ENCODE peak calls at places on chromosome 5, in seven cellular contexts. N is cardiac muscle cell; C is fibroblast of mammary gland; X is dorsolateral prefrontal cortex; O is colonic mucosa; V is naive thymus-derived CD4-positive, alpha-beta T cell; Y is choroid plexus epithelial cell. S is an unnamed sample.
A peak's percentile ranks its signal among the peaks of the same experiment; 100 is the strongest.

GRCh38 chr5:179766021-179766725 is 27.6 kb upstream of the LTC4S start:
- DNase-seq in C (peak; percentile 72), V (no peak), O (no peak), N (no peak), Y (peak; percentile 66), X (peak; percentile 49), S (no peak)

GRCh38 chr5:41728281-41728680 is 141.9 kb downstream of the OXCT1 start:
- DNase-seq in O (no peak), Y (no peak), N (no peak), V (no peak), X (no peak), C (no peak), S (peak; percentile 86)

GRCh38 chr5:123448017-123448617 is 24.9 kb upstream of the CEP120 start:
- DNase-seq in O (no peak), Y (no peak), X (no peak), V (no peak), C (no peak), N (no peak), S (no peak)

GRCh38 chr5:163916376-163916775 is 411.0 kb downstream of the MAT2B start:
- DNase-seq in X (no peak), O (peak; percentile 18), Y (peak; percentile 87), V (no peak), C (peak; percentile 15), N (no peak), S (peak; percentile 7)

GRCh38 chr5:34687269-34688011 is 31.3 kb downstream of the RAI14 start:
- DNase-seq in C (peak; percentile 77), N (no peak), X (no peak), Y (peak; percentile 90), V (no peak), O (peak; percentile 34), S (peak; percentile 73)

GRCh38 chr5:176174345-176175025 is 63.7 kb upstream of the SIMC1 start:
- DNase-seq in O (no peak), V (no peak), N (no peak), C (no peak), Y (no peak), X (no peak), S (no peak)

GRCh38 chr5:34648522-34649158 is 7.5 kb upstream of the RAI14 start:
- DNase-seq in O (no peak), N (no peak), V (no peak), X (no peak), Y (no peak), C (no peak), S (no peak)

GRCh38 chr5:119255571-119256356 is 100.1 kb upstream of the TNFAIP8 start:
- DNase-seq in N (no peak), X (no peak), V (no peak), C (peak; percentile 48), Y (peak; percentile 7), O (peak; percentile 87), S (peak; percentile 68)

GRCh38 chr5:52920929-52921328 is 68.2 kb upstream of the ITGA2 start:
- DNase-seq in C (peak; percentile 43), N (no peak), X (no peak), Y (peak; percentile 53), O (no peak), V (no peak), S (peak; percentile 31)

GRCh38 chr5:173633304-173633703 is 16.9 kb upstream of the BOD1 start:
- DNase-seq in X (no peak), C (no peak), V (no peak), N (no peak), Y (no peak), O (no peak), S (peak; percentile 73)

GRCh38 chr5:82160948-82161347 is 117.2 kb downstream of the RPS23 start:
- DNase-seq in X (no peak), O (no peak), C (peak; percentile 38), V (no peak), Y (no peak), N (no peak), S (no peak)

GRCh38 chr5:64869419-64869818 is 100.7 kb downstream of the CWC27 start:
- DNase-seq in Y (peak; percentile 87), N (no peak), X (no peak), V (no peak), O (no peak), C (peak; percentile 86), S (peak; percentile 69)

GRCh38 chr5:175418252-175418651 is 25.7 kb downstream of the DRD1 start:
- DNase-seq in C (no peak), O (no peak), V (no peak), N (no peak), Y (no peak), X (no peak), S (peak; percentile 18)

GRCh38 chr5:39605145-39605544 is 180.4 kb upstream of the DAB2 start:
- DNase-seq in Y (no peak), C (no peak), X (no peak), V (no peak), O (no peak), N (no peak), S (peak; percentile 14)

GRCh38 chr5:125487231-125487630 is 740.8 kb upstream of the ZNF608 start:
- DNase-seq in V (no peak), N (no peak), C (no peak), X (no peak), Y (peak; percentile 63), O (no peak), S (no peak)

GRCh38 chr5:125484272-125485002 is 738.0 kb upstream of the ZNF608 start:
- DNase-seq in Y (peak; percentile 92), O (peak; percentile 62), N (peak; percentile 8), C (peak; percentile 94), V (no peak), X (peak; percentile 77), S (peak; percentile 90)

GRCh38 chr5:125486634-125487033 is 740.2 kb upstream of the ZNF608 start:
- DNase-seq in C (peak; percentile 66), X (no peak), V (no peak), Y (peak; percentile 85), O (no peak), N (no peak), S (peak; percentile 86)

GRCh38 chr5:125483609-125484008 is 737.2 kb upstream of the ZNF608 start:
- DNase-seq in V (no peak), Y (no peak), X (no peak), C (no peak), O (no peak), N (no peak), S (no peak)

DNA sequence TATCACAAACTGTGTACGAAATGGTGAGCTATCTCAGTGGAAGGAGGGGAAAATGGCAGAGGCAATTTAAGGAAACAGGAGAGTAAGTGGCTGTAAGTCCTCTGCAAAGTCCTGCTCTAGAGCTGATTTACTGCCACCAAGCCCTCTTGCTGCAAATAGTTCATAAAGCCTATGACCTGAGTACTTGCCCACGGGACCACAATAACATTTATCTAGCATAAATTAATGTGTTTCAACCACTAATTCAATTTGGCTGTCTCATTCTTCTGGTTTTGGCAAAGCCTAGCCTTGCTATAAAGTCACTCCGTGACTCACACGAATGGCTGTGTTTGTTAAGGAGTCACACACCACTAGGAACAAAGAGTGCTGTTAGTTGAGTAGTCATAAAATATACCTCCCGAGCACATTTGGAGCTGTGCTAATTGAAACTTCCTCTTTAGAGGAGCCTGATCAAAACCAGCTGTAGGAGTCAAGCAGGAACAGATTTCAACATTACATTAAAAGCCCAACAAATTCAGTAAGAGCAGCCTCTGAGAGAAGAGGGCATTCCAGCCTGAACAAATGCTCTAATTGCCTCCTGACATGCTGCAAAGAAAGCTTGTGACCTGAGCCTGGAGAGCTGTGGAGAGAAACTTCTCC is 738.7 kb upstream of the ZNF608 start:
- DNase-seq in Y (peak; percentile 95), C (peak; percentile 100), V (no peak), X (no peak), N (peak; percentile 19), O (peak; percentile 59), S (peak; percentile 97)
- H3K4me3 ChIP-seq in Y (no peak overlapping the region), C (no peak overlapping the region), V (no peak overlapping the region), X (peak overlapping the region; percentile 19), N (no peak overlapping the region), O (no peak overlapping the region), S (no peak overlapping the region)

GRCh38 chr5:84685121-84685520 is 300.4 kb upstream of the EDIL3 start:
- DNase-seq in N (no peak), X (no peak), V (no peak), Y (no peak), O (no peak), C (no peak), S (no peak)

GRCh38 chr5:84693256-84693655 is 308.6 kb upstream of the EDIL3 start:
- DNase-seq in C (no peak), V (no peak), N (no peak), O (no peak), Y (no peak), X (no peak), S (no peak)

GRCh38 chr5:84683594-84683993 is 298.9 kb upstream of the EDIL3 start:
- DNase-seq in Y (no peak), N (no peak), C (no peak), V (no peak), X (no peak), O (no peak), S (no peak)

DNA sequence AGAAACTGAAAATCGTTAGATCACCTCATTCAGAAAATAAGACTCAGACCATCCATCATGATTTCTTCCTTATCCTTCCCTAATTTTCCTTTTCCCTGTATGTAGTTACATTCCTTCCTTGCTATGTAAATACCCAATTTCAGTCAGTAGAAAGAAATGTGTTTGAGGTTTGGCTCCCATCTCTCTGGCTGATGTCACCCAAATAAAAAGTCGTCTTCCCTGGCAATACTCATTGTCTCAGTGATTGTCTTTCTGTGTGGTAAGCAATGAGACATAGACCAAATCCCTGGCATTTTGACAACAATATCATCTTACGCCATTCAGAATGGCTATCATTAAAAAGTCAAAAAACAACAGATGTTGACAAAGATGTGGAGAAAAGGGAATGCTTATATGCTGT is 303.9 kb upstream of the EDIL3 start:
- DNase-seq in C (peak; percentile 93), O (no peak), N (no peak), Y (peak; percentile 74), X (no peak), V (no peak), S (peak; percentile 78)
- H3K4me3 ChIP-seq in C (no peak overlapping the region), O (no peak overlapping the region), N (no peak overlapping the region), Y (no peak overlapping the region), X (no peak overlapping the region), V (no peak overlapping the region), S (no peak overlapping the region)

DNA sequence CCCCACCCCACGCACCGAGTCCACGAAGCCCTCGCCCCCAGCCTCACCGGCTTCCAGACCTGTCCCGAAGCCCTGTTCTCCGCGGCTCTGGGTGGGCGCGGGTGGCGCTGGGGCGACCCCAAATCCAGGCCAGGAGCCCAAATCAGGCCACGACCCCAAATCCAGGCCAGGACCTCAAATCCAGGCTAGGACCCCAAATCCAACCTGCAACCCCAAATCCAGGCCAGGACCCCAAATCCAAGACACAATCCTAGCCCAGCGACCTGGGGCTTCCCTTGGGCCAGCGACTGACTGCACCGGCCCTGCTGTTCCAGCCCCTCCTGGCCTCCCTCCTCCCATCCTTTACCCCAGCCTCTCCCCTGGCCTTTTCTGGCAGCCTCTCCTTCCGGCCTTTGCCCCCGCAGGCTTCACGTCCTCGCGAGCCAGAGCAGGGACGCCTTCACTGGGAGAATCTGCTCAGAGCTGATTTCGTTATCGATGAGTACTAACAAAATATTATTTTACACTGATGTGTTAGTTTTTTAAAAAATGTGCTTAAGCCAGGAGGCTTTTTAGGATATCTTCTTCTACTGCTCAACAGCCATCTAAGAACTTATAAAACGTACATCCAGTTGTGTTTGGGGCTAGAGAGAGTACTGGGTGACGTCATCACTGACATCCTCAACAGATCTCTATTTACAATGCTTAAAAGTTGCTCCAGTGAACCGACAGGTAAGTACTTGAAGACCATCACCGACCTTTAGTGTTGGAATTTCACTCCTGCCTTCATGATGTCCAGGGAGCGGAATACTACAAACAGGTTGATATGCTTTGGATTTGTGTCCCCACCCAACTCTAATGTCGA is 34.7 kb downstream of the TRIP13 start:
- DNase-seq in V (no peak), Y (no peak), X (no peak), C (no peak), O (no peak), N (no peak), S (no peak)
- H3K4me3 ChIP-seq in V (no peak overlapping the region), Y (no peak overlapping the region), X (peak overlapping the region; percentile 53), C (no peak overlapping the region), O (no peak overlapping the region), N (no peak overlapping the region), S (no peak overlapping the region)

GRCh38 chr5:87435144-87435694 is 22.5 kb upstream of the CCNH start:
- DNase-seq in C (no peak), O (peak; percentile 24), N (no peak), Y (no peak), X (no peak), V (no peak), S (no peak)
- H3K4me3 ChIP-seq in C (no peak overlapping the region), O (no peak overlapping the region), N (no peak overlapping the region), Y (no peak overlapping the region), X (no peak overlapping the region), V (no peak overlapping the region), S (no peak overlapping the region)